ENCODE peak calls at places on chromosomes 12 and 14, in eight cellular contexts. Q is HFF-Myc; K is BE2C; V is body of pancreas; P is spleen; I is nephron progenitor cell; A is CD4-positive, alpha-beta T cell; M is tibial nerve. O is an unnamed sample.

GRCh38 chr12:16385779-16386646 is 38.6 kb downstream of the MGST1 start:
- DNase-seq in Q (peak; percentile 41), K (peak; percentile 33), V (peak; percentile 56), P (no peak), I (peak; percentile 20), A (no peak), M (peak; percentile 17), O (peak; percentile 74)

GRCh38 chr12:95541436-95541835 is 9.8 kb downstream of the USP44 start:
- DNase-seq in Q (no peak), K (no peak), V (no peak), P (no peak), I (no peak), A (no peak), M (no peak), O (no peak)

GRCh38 chr12:121766290-121767039 is 27.0 kb downstream of the RHOF start:
- DNase-seq in Q (no peak), K (no peak), V (no peak), P (no peak), I (no peak), A (no peak), M (no peak), O (no peak)

GRCh38 chr12:6847676-6848075 is 3.4 kb downstream of the CDCA3 start:
- DNase-seq in Q (no peak), K (no peak), V (no peak), P (no peak), I (no peak), A (no peak), M (no peak), O (no peak)

GRCh38 chr12:119180380-119181040 is 1.8 kb downstream of the HSPB8 start:
- DNase-seq in Q (no peak), K (no peak), V (no peak), P (peak; percentile 76), I (no peak), A (no peak), M (peak; percentile 28), O (peak; percentile 73)

GRCh38 chr14:20001863-20002262 is at the start of gene OR4Q2:
- DNase-seq in Q (no peak), K (no peak), V (no peak), P (no peak), I (no peak), A (no peak), M (no peak), O (no peak)

GRCh38 chr12:120538281-120539156 is 4.4 kb downstream of the RNF10 start:
- DNase-seq in Q (no peak), K (no peak), V (peak; percentile 63), P (peak; percentile 82), I (no peak), A (no peak), M (no peak), O (peak; percentile 63)

GRCh38 chr12:7162691-7163114 is 26.8 kb upstream of the PEX5 start:
- DNase-seq in Q (no peak), K (no peak), V (peak; percentile 52), P (no peak), I (peak; percentile 30), A (no peak), M (no peak), O (peak; percentile 24)

GRCh38 chr12:95214466-95214865 is 2.8 kb downstream of the FGD6 start:
- DNase-seq in Q (no peak), K (no peak), V (no peak), P (no peak), I (no peak), A (no peak), M (no peak), O (no peak)

GRCh38 chr14:48584031-48584430 is 908.6 kb upstream of the MDGA2 start:
- DNase-seq in Q (no peak), K (no peak), V (no peak), P (no peak), I (no peak), A (no peak), M (no peak), O (peak; percentile 27)

GRCh38 chr12:25052191-25053020 is 103.5 kb upstream of the BCAT1 start:
- DNase-seq in Q (no peak), K (no peak), V (no peak), P (peak; percentile 78), I (no peak), A (peak; percentile 20), M (no peak), O (no peak)

GRCh38 chr14:55354500-55354899 is 57.1 kb downstream of the ATG14 start:
- DNase-seq in Q (no peak), K (peak; percentile 68), V (peak; percentile 57), P (no peak), I (peak; percentile 31), A (peak; percentile 59), M (peak; percentile 38), O (peak; percentile 67)

GRCh38 chr12:94873368-94874085 is 130.0 kb downstream of the NDUFA12 start:
- DNase-seq in Q (no peak), K (peak; percentile 10), V (peak; percentile 12), P (peak; percentile 76), I (peak; percentile 74), A (no peak), M (no peak), O (peak; percentile 49)

GRCh38 chr12:41286426-41286825 is 98.3 kb downstream of the PDZRN4 start:
- DNase-seq in Q (no peak), K (no peak), V (no peak), P (no peak), I (no peak), A (no peak), M (no peak), O (no peak)

GRCh38 chr12:138898-139534 is 72.4 kb downstream of the IQSEC3 start:
- DNase-seq in Q (no peak), K (no peak), V (no peak), P (no peak), I (peak; percentile 49), A (no peak), M (no peak), O (no peak)

GRCh38 chr12:2550470-2551090 is 244.2 kb upstream of the FKBP4 start:
- DNase-seq in Q (no peak), K (no peak), V (no peak), P (no peak), I (no peak), A (no peak), M (no peak), O (no peak)

GRCh38 chr14:91059576-91060471 is 617 bp downstream of the RPS6KA5 start:
- DNase-seq in Q (no peak), K (peak; percentile 75), V (peak; percentile 43), P (peak; percentile 93), I (peak; percentile 72), A (peak; percentile 37), M (no peak), O (no peak)

GRCh38 chr12:22266101-22266500 is 68.4 kb downstream of the ST8SIA1 start:
- DNase-seq in Q (no peak), K (no peak), V (no peak), P (no peak), I (no peak), A (no peak), M (no peak), O (no peak)
- TF ChIP-seq CTCF in Q (no peak), K (no peak), V (no peak), P (no peak), I (no peak), A (no peak), M (no peak), O (no peak)

GRCh38 chr14:25308244-25308643 is 258.3 kb upstream of the STXBP6 start:
- DNase-seq in Q (no peak), K (no peak), V (no peak), P (no peak), I (peak; percentile 3), A (no peak), M (no peak), O (no peak)
- TF ChIP-seq CTCF in Q (no peak), K (no peak), V (no peak), P (no peak), I (no peak), A (no peak), M (no peak), O (no peak)

GRCh38 chr12:13193403-13194100 is 3.0 kb upstream of the EMP1 start:
- DNase-seq in Q (no peak), K (no peak), V (no peak), P (no peak), I (no peak), A (no peak), M (no peak), O (no peak)
- TF ChIP-seq CTCF in Q (no peak), K (no peak), V (no peak), P (no peak), I (no peak), A (no peak), M (no peak), O (no peak)

GRCh38 chr12:92530706-92531105 is 172.1 kb upstream of the PLEKHG7 start:
- DNase-seq in Q (no peak), K (no peak), V (no peak), P (no peak), I (no peak), A (no peak), M (no peak), O (no peak)
- TF ChIP-seq CTCF in Q (no peak), K (no peak), V (no peak), P (no peak), I (no peak), A (no peak), M (no peak), O (no peak)

DNA sequence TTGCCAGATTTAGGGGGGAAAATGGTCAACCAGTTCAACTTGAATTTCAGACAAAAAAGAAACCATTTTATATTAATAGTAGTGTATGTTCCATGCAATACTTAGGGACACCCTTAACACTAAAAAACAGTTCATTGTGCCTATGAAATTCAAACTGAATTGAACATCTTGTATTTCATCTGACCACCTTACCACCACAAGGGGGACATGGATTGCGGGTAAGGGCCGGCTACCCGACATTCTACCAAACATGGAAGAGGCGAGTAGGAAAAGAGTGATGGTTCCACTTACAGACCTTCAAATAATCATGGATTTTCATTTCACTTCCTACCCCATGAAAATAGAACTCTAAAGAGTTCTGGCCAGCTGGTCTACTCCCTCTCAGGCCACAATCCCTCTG is 10.3 kb upstream of the STK38L start:
- DNase-seq in Q (no peak), K (peak; percentile 21), V (no peak), P (no peak), I (no peak), A (no peak), M (no peak), O (no peak)
- TF ChIP-seq CTCF in Q (no peak), K (peak; percentile 39), V (no peak), P (no peak), I (no peak), A (no peak), M (no peak), O (peak; percentile 11)

DNA sequence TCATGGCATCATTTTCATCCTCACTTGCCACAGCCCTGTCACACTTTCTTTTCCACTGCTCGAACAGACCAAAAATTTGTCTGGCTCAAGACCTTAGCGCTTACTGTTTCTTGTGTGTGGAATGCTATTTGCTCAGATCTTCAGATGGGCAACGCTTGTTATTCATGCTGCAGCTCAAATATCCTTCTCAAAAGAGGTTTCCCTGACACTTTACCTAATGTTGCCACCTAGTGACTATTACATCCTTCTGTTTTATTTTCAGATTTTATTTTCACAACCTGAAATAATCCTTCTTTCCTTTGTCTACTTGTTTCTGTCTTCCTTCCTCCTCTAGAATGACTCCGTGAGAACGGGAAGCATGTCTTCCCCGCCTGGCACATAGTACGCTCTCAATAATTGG is 5.6 kb downstream of the FBXO33 start:
- DNase-seq in Q (peak; percentile 42), K (no peak), V (no peak), P (no peak), I (no peak), A (no peak), M (no peak), O (peak; percentile 45)
- TF ChIP-seq CTCF in Q (peak; percentile 3), K (peak; percentile 35), V (no peak), P (no peak), I (no peak), A (peak; percentile 42), M (no peak), O (no peak)

O was measured in fibroblast of villous mesenchyme.